ENCODE peak calls at places on chromosome 13, in ten cellular contexts. J is activated naive CD4-positive, alpha-beta T cell treated with anti-CD3 and anti-CD28 coated beads, Interleukin-2, amount 10 ng/mL, durations not matched to agents 7 days and 5 days; B is fibroblast of the aortic adventitia; E is AG09309; D is substantia nigra; R is left ventricle myocardium inferior; C is stimulated activated CD8-positive, alpha-beta memory T cell treated with anti-CD3 and anti-CD28 coated beads, Interleukin-7, amount 100 ng/mL, for 48 hours; U is left colon; Z is NCI-H2107; A is fibroblast of the conjunctiva. L is an unnamed sample.

GRCh38 chr13:102295316-102296048 is 106.4 kb downstream of the FGF14 start:
- DNase-seq in J (no peak), B (peak; percentile 66), E (no peak), D (no peak), R (no peak), C (no peak), U (no peak), Z (no peak), A (no peak), L (no peak)

GRCh38 chr13:32504263-32504662 is 34.3 kb downstream of the N4BP2L2 start:
- DNase-seq in J (no peak), B (no peak), E (no peak), D (no peak), R (no peak), C (no peak), U (no peak), Z (no peak), A (no peak), L (no peak)

GRCh38 chr13:106916329-106916728 is 348.4 kb upstream of the ARGLU1 start:
- DNase-seq in J (no peak), B (no peak), E (no peak), D (no peak), R (no peak), C (no peak), U (no peak), Z (no peak), A (no peak), L (no peak)

GRCh38 chr13:29594710-29595379 is 643 bp downstream of the SLC7A1 start:
- DNase-seq in J (peak; percentile 75), B (peak; percentile 64), E (peak; percentile 28), D (peak; percentile 59), R (peak; percentile 52), C (peak; percentile 65), U (peak; percentile 50), Z (peak; percentile 58), A (peak; percentile 34), L (no peak)

GRCh38 chr13:87953381-87953780 is 282.2 kb downstream of the SLITRK5 start:
- DNase-seq in J (no peak), B (no peak), E (no peak), D (no peak), R (no peak), C (no peak), U (no peak), Z (no peak), A (no peak), L (no peak)

GRCh38 chr13:50514249-50514648 is 329.2 kb downstream of the DLEU7 start:
- DNase-seq in J (no peak), B (no peak), E (no peak), D (no peak), R (no peak), C (no peak), U (no peak), Z (no peak), A (no peak), L (no peak)

GRCh38 chr13:63651394-63651793 is 2235.7 kb upstream of the PCDH20 start:
- DNase-seq in J (no peak), B (no peak), E (no peak), D (no peak), R (no peak), C (no peak), U (no peak), Z (no peak), A (no peak), L (no peak)

GRCh38 chr13:75326173-75327131 is 155.5 kb downstream of the TBC1D4 start:
- DNase-seq in J (peak; percentile 67), B (peak; percentile 86), E (no peak), D (no peak), R (no peak), C (peak; percentile 51), U (no peak), Z (no peak), A (no peak), L (no peak)

GRCh38 chr13:32731576-32731975 is 145.3 kb downstream of the PDS5B start:
- DNase-seq in J (no peak), B (peak; percentile 18), E (no peak), D (no peak), R (no peak), C (no peak), U (no peak), Z (no peak), A (no peak), L (no peak)

GRCh38 chr13:44434441-44435141 is 61.0 kb downstream of the SERP2 start:
- DNase-seq in J (no peak), B (no peak), E (no peak), D (peak; percentile 27), R (no peak), C (no peak), U (no peak), Z (no peak), A (no peak), L (no peak)

GRCh38 chr13:33678906-33679657 is 138.9 kb upstream of the RFC3 start:
- DNase-seq in J (peak; percentile 47), B (peak; percentile 87), E (peak; percentile 35), D (peak; percentile 63), R (peak; percentile 29), C (peak; percentile 82), U (peak; percentile 62), Z (no peak), A (no peak), L (peak; percentile 98)

GRCh38 chr13:97577026-97577425 is 143.1 kb downstream of the RAP2A start:
- DNase-seq in J (no peak), B (no peak), E (no peak), D (no peak), R (no peak), C (no peak), U (no peak), Z (no peak), A (no peak), L (no peak)

GRCh38 chr13:45121421-45121820 is 1.1 kb downstream of the GTF2F2 start:
- DNase-seq in J (no peak), B (peak; percentile 42), E (no peak), D (no peak), R (no peak), C (no peak), U (no peak), Z (no peak), A (no peak), L (no peak)

GRCh38 chr13:114096811-114097503 is 35.5 kb downstream of the RASA3 start:
- DNase-seq in J (no peak), B (no peak), E (no peak), D (no peak), R (no peak), C (no peak), U (peak; percentile 19), Z (peak; percentile 34), A (no peak), L (no peak)

GRCh38 chr13:99323488-99323887 is 16.3 kb upstream of the GPR183 start:
- DNase-seq in J (no peak), B (no peak), E (no peak), D (no peak), R (no peak), C (no peak), U (no peak), Z (no peak), A (no peak), L (no peak)

GRCh38 chr13:45055198-45055901 is 65.0 kb upstream of the GTF2F2 start:
- DNase-seq in J (peak; percentile 30), B (peak; percentile 89), E (peak; percentile 94), D (no peak), R (no peak), C (peak; percentile 61), U (peak; percentile 36), Z (no peak), A (peak; percentile 53), L (peak; percentile 24)

GRCh38 chr13:102584423-102584822 is 12.4 kb upstream of the TPP2 start:
- DNase-seq in J (no peak), B (no peak), E (no peak), D (no peak), R (no peak), C (no peak), U (no peak), Z (no peak), A (no peak), L (no peak)

GRCh38 chr13:108495686-108496363 is 133.6 kb upstream of the MYO16 start:
- DNase-seq in J (no peak), B (no peak), E (no peak), D (no peak), R (no peak), C (no peak), U (no peak), Z (no peak), A (no peak), L (no peak)

GRCh38 chr13:55410398-55411330 is 1730.1 kb upstream of the PRR20A start:
- DNase-seq in J (no peak), B (no peak), E (no peak), D (no peak), R (no peak), C (no peak), U (no peak), Z (no peak), A (no peak), L (no peak)

GRCh38 chr13:21402586-21403307 is 56.4 kb downstream of the ZDHHC20 start:
- DNase-seq in J (no peak), B (peak; percentile 41), E (no peak), D (no peak), R (no peak), C (no peak), U (no peak), Z (no peak), A (peak; percentile 4), L (no peak)

GRCh38 chr13:95301947-95302386 is 716 bp upstream of the ABCC4 start:
- DNase-seq in J (no peak), B (no peak), E (no peak), D (no peak), R (no peak), C (no peak), U (no peak), Z (no peak), A (no peak), L (no peak)

GRCh38 chr13:50679321-50679720 is 164.2 kb downstream of the DLEU7 start:
- DNase-seq in J (no peak), B (peak; percentile 71), E (peak; percentile 39), D (no peak), R (no peak), C (no peak), U (no peak), Z (no peak), A (no peak), L (no peak)

GRCh38 chr13:84873951-84874350 is 925.3 kb downstream of the SLITRK6 start:
- DNase-seq in J (no peak), B (no peak), E (no peak), D (no peak), R (no peak), C (no peak), U (no peak), Z (no peak), A (no peak), L (no peak)

GRCh38 chr13:108269601-108270328 is at the start of gene TNFSF13B:
- DNase-seq in J (peak; percentile 70), B (peak; percentile 62), E (no peak), D (no peak), R (peak; percentile 42), C (peak; percentile 37), U (peak; percentile 37), Z (no peak), A (no peak), L (peak; percentile 74)